ENCODE peak calls at places on chromosomes 11 and 22, in five cellular contexts. J is breast epithelium, L is stomach, R is left ventricle myocardium inferior, P is HFF-Myc. T is an unnamed sample.

GRCh38 chr11:12867531-12867930 is 141.6 kb upstream of the RASSF10 start:
- DNase-seq in J (no peak), L (no peak), R (no peak), P (no peak), T (no peak)

GRCh38 chr11:119532551-119532950 is 109.6 kb upstream of the THY1 start:
- DNase-seq in J (no peak), L (no peak), R (no peak), P (no peak), T (no peak)

GRCh38 chr11:13972033-13972910 is 9.7 kb downstream of the SPON1 start:
- DNase-seq in J (peak; percentile 53), L (no peak), R (no peak), P (no peak), T (no peak)

GRCh38 chr11:95512682-95513081 is 276.9 kb downstream of the FAM76B start:
- DNase-seq in J (peak; percentile 68), L (no peak), R (peak; percentile 22), P (no peak), T (peak; percentile 95)

GRCh38 chr11:43366597-43367121 is 7.9 kb downstream of the TTC17 start:
- DNase-seq in J (no peak), L (no peak), R (no peak), P (peak; percentile 19), T (no peak)

GRCh38 chr11:119110439-119110838 is 3.3 kb downstream of the C2CD2L start:
- DNase-seq in J (no peak), L (no peak), R (no peak), P (no peak), T (no peak)

GRCh38 chr11:13384837-13385417 is 78.1 kb downstream of the BTBD10 start:
- DNase-seq in J (no peak), L (no peak), R (no peak), P (peak; percentile 15), T (peak; percentile 48)

GRCh38 chr11:128261011-128261421 is 326.3 kb downstream of the ETS1 start:
- DNase-seq in J (no peak), L (no peak), R (no peak), P (no peak), T (no peak)

GRCh38 chr11:80477178-80477577 is 1036.3 kb upstream of the TENM4 start:
- DNase-seq in J (no peak), L (no peak), R (no peak), P (no peak), T (no peak)

GRCh38 chr11:122756417-122756816 is 81.9 kb upstream of the CRTAM start:
- DNase-seq in J (no peak), L (peak; percentile 34), R (peak; percentile 33), P (no peak), T (no peak)

GRCh38 chr22:23361676-23362075 is 181.4 kb downstream of the BCR start:
- DNase-seq in J (no peak), L (no peak), R (no peak), P (no peak), T (no peak)

GRCh38 chr22:49115186-49115585 is 712.5 kb downstream of the BRD1 start:
- DNase-seq in J (no peak), L (no peak), R (no peak), P (no peak), T (no peak)

GRCh38 chr11:83573097-83573496 is 286.9 kb upstream of the CCDC90B start:
- DNase-seq in J (no peak), L (no peak), R (no peak), P (no peak), T (peak; percentile 89)

GRCh38 chr11:36431429-36432092 is 78.5 kb downstream of the TRAF6 start:
- DNase-seq in J (no peak), L (peak; percentile 27), R (peak; percentile 52), P (peak; percentile 61), T (peak; percentile 97)

GRCh38 chr11:2588809-2589537 is 110.8 kb downstream of the KCNQ1OT1 start:
- DNase-seq in J (peak; percentile 4), L (no peak), R (peak; percentile 14), P (no peak), T (no peak)

GRCh38 chr11:65821107-65821506 is 12.7 kb upstream of the SNX32 start:
- DNase-seq in J (no peak), L (no peak), R (no peak), P (no peak), T (no peak)

GRCh38 chr11:107785401-107785800 is 73.2 kb downstream of the SLC35F2 start:
- DNase-seq in J (no peak), L (no peak), R (no peak), P (no peak), T (peak; percentile 35)

GRCh38 chr11:36594316-36594989 is at the start of gene IFTAP:
- DNase-seq in J (peak; percentile 40), L (peak; percentile 42), R (no peak), P (peak; percentile 90), T (peak; percentile 93)

GRCh38 chr11:44837650-44838049 is 110.9 kb downstream of the TSPAN18 start:
- DNase-seq in J (no peak), L (no peak), R (no peak), P (no peak), T (no peak)

GRCh38 chr11:117361432-117361831 is 33.8 kb downstream of the CEP164 start:
- DNase-seq in J (no peak), L (no peak), R (no peak), P (no peak), T (no peak)

GRCh38 chr11:116881153-116881552 is 43.7 kb upstream of the APOA1 start:
- DNase-seq in J (no peak), L (no peak), R (no peak), P (no peak), T (no peak)

DNA sequence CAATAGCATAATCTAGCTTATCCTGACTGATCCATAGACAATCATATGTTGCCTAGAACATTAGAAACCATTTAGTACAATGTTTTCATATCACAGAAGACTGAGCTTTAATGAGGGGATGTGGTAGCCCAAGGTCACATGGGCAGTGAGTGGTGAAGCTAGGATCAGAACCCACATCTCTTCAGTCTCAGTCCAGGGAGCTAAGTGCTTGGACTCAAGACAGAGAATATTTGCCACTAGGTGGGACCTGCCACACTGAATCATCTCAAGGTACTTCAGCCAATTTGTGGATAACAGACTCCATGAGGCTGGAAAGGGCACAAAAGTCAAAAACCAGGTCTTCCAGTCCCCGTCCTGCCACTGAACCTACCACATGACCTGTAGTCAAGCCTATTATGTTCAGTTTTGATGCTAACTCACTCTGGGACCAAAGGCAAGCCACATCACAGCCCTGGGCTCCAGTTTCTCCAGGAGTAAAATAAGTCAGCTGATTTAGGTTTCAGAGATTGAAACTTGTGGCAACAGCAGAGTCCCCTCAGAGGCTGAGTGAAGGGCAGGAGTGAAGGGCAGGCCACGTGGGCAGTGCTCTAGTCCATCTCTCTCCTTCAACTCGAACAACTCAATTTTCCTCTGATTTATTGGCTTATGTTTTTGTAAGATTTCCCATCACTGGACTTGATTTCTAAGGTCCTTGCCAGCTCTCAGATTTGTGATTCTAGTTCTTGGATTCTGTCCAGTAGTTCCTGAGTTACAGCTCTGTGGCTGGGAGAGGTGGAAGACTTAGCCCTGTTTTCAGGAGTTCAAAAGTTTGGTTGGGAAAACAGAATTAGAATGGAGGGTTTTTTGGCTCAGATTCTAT is 84.6 kb upstream of the PHOX2A start:
- DNase-seq in J (no peak), L (no peak), R (no peak), P (no peak), T (no peak)
- TF ChIP-seq CTCF in J (no peak), L (no peak), R (peak; percentile 15), P (peak; percentile 6), T (peak; percentile 9)

DNA sequence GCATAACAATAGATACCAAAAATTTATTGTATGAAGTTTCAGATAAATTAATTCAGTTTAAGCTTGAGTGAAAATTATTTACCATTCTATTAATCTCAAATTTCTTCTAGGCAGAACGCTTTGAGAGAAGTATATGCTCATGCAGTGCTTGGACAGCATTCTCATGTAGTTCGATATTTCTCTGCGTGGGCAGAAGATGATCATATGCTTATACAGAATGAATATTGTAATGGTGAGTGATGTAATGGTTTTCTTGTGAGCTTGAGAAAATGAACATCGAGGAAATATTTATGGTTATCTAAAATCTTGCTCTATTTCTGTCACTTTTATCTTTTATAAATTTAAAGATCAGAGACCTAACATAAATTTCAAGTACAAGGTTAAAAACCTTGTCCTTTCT is 3.6 kb downstream of the WEE1 start:
- DNase-seq in J (no peak), L (no peak), R (no peak), P (no peak), T (peak; percentile 74)
- H3K4me3 ChIP-seq in J (peak overlapping the region; percentile 68), L (peak overlapping the region; percentile 80), R (peak overlapping the region; percentile 84), P (peak overlapping the region; percentile 74), T (no peak overlapping the region)

GRCh38 chr11:57001674-57002401 is 13.1 kb downstream of the OR5AK2 start:
- DNase-seq in J (no peak), L (no peak), R (no peak), P (no peak), T (no peak)
- TF ChIP-seq CTCF in J (no peak), L (no peak), R (no peak), P (peak; percentile 35), T (peak; percentile 20)

DNA sequence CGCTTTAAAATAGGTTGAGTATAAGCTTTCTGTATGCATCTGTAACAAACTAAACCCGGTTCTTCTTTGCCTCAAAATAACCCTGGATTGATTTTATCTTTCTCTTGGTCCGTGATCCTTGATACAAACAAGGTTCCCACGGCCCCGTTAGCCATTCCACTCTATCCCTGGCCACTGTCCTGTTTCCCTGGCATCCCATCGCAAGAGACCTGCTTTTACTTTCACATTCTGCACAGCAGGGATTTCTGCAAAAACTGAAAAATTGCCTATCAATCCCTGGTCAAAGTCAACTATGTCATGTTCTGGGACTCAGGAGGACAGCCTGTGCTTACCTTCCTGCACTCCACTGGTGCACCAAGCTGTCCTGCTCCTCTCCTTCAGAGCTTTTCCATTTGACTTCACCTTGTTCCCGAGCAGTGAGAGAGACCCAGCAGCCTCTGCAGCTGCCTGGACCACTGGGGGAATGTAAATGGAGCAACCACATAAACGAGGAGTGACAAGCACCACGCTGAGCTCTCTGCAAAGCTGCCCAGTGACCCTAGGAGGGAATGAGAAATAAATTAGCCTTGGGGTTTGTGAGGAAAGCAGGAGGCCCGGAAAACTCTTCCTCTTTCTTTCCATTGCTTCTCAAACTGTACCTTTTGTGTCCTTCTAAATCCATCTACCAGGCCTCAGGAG is 175.9 kb downstream of the NTM start:
- DNase-seq in J (no peak), L (no peak), R (no peak), P (no peak), T (no peak)
- H3K4me3 ChIP-seq in J (peak overlapping the region; percentile 51), L (no peak overlapping the region), R (no peak overlapping the region), P (no peak overlapping the region), T (no peak overlapping the region)

DNA sequence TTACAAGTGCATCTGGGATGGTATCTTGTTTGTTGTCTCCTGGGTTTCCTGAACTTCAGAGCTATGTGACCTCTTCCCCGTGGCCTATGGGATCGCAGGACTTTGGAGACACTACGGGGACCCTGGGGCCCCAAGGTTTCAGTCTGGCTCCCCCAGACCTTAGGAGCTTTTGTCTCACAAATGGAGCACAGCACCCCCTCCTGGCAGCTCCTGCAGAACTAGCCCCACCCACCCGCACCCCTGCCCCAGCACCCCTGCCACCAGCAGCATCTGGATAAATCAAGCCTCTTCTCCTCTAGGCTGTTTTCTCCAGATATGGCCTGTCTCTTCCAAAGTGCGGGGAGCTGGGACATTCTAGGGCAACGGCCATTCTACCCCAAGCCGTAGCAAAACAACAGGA is 10.4 kb downstream of the RCOR2 start:
- DNase-seq in J (no peak), L (peak; percentile 37), R (no peak), P (no peak), T (no peak)
- TF ChIP-seq CTCF in J (no peak), L (peak; percentile 6), R (peak; percentile 50), P (peak; percentile 5), T (peak; percentile 38)

GRCh38 chr11:35126879-35127576 is 11.9 kb upstream of the CD44 start:
- DNase-seq in J (no peak), L (no peak), R (no peak), P (no peak), T (no peak)
- H3K4me3 ChIP-seq in J (no peak overlapping the region), L (no peak overlapping the region), R (no peak overlapping the region), P (no peak overlapping the region), T (no peak overlapping the region)

T was measured in bronchial epithelial cell.